ENCODE peak calls at places on chromosomes 12 and 14, in five cellular contexts. X, O, G, T and F are unnamed samples. For H3K4me1, the result is how much of the 10 kb centered on the place peaks cover.

GRCh38 chr14:57362356-57362755 is 28.0 kb upstream of the NAA30 start:
- DNase-seq in G (no peak), T (peak), O (no peak), X (peak), F (no peak)

GRCh38 chr12:97713972-97714588 is 251.5 kb downstream of the RMST start:
- DNase-seq in T (no peak), X (no peak), G (no peak), O (no peak), F (no peak)

GRCh38 chr12:12705833-12706520 is 10.0 kb upstream of the GPR19 start:
- DNase-seq in T (no peak), G (no peak), O (no peak), X (no peak), F (no peak)

GRCh38 chr14:34711169-34711568 is 3.2 kb downstream of the CFL2 start:
- DNase-seq in T (peak), O (peak), G (peak), X (no peak), F (no peak)

GRCh38 chr14:73286598-73286997 is 49.3 kb downstream of the PAPLN start:
- DNase-seq in O (no peak), X (no peak), T (no peak), G (no peak), F (no peak)

GRCh38 chr14:49497725-49498348 is 88.3 kb downstream of the RPS29 start:
- DNase-seq in G (peak), T (peak), X (peak), O (peak), F (no peak)

GRCh38 chr14:91154851-91155625 is 41.2 kb downstream of the DGLUCY start:
- DNase-seq in G (peak), T (peak), X (no peak), O (peak), F (no peak)

GRCh38 chr12:131112690-131113290 is 159.1 kb downstream of the ADGRD1 start:
- DNase-seq in X (no peak), G (no peak), T (no peak), O (no peak), F (no peak)

GRCh38 chr12:31832740-31833540 is 104.1 kb upstream of the AMN1 start:
- DNase-seq in O (no peak), X (no peak), T (no peak), G (no peak), F (no peak)

GRCh38 chr12:131726-132465 is 65.3 kb downstream of the IQSEC3 start:
- DNase-seq in T (peak), G (peak), O (no peak), X (peak), F (no peak)

GRCh38 chr12:75087656-75088055 is 122.0 kb downstream of the KCNC2 start:
- DNase-seq in G (peak), X (no peak), O (no peak), T (no peak), F (no peak)

GRCh38 chr12:96172981-96173380 is 21.2 kb upstream of the ELK3 start:
- DNase-seq in X (no peak), T (no peak), O (no peak), G (no peak), F (no peak)

GRCh38 chr14:36222337-36222736 is 45.8 kb upstream of the PTCSC3 start:
- DNase-seq in G (no peak), X (no peak), O (no peak), T (no peak), F (no peak)

GRCh38 chr14:36223558-36223957 is 47.0 kb upstream of the PTCSC3 start:
- DNase-seq in G (no peak), O (no peak), T (no peak), X (no peak), F (no peak)

GRCh38 chr14:36221097-36221496 is 44.6 kb upstream of the PTCSC3 start:
- DNase-seq in T (no peak), O (no peak), X (no peak), G (no peak), F (no peak)

GRCh38 chr14:36224176-36224575 is 47.7 kb upstream of the PTCSC3 start:
- DNase-seq in O (no peak), G (no peak), T (no peak), X (no peak), F (no peak)

DNA sequence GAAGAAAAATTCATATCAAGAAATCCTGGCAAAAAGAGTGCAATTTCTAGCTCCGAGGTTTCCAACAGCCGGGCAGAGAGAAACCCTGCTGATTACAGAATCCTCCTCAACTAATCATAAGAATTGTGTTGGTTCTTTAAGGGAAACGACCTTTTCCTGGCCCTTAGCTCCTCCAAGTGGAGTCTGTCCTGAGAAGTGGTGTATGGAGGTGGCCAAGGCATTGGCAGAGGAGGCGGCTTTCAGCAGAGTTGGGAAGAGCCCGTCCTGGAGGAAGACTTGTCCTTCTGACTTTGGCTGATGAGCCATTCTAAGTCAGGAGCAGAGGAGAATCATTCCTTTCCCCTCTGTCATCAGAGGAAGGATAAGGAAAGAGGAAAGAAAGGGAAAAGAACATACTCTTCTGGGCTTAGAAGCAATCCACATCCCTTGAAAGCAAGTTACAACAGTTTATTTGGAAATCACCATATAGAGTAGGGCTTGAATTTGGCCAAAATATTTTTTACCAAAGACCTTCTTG is 46.5 kb upstream of the PTCSC3 start:
- DNase-seq in O (no peak), G (no peak), X (no peak), T (no peak), F (no peak)
- TF ChIP-seq CTCF in O (no peak), G (no peak), X (no peak), T (no peak), F (no peak)

GRCh38 chr14:59355101-59355500 is 110.1 kb downstream of the GPR135 start:
- DNase-seq in G (no peak), T (no peak), X (peak), O (no peak), F (no peak)

GRCh38 chr14:59356298-59356697 is 108.9 kb downstream of the GPR135 start:
- DNase-seq in T (no peak), O (no peak), G (no peak), X (no peak), F (no peak)

GRCh38 chr14:59349154-59349772 is 115.9 kb downstream of the GPR135 start:
- DNase-seq in T (no peak), X (no peak), G (no peak), O (no peak), F (no peak)

GRCh38 chr14:59354666-59355065 is 110.5 kb downstream of the GPR135 start:
- DNase-seq in O (no peak), G (no peak), T (peak), X (peak), F (no peak)

DNA sequence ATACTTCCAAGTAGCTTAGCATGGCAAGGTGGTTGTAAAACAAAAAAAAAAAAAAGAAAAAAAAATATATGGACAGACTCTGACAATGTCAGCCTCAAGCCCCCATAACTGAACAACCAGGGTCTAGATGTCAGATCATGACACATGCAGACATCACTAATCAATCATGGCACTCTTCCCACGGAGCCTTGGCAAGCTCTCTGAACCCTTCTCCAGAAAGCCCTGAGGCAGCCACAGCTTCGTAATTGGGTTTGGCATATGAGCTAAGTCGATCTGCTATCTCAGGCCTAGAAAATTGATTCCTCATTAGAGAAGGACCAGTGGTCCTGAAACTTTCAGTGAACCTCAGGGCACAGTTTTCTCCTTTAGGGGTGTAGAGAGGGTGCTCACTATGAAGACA is 112.2 kb downstream of the GPR135 start:
- DNase-seq in X (no peak), T (no peak), O (no peak), G (no peak), F (no peak)
- H3K27ac ChIP-seq in X (no peak), T (no peak), O (no peak), G (no peak), F (peak)

GRCh38 chr12:55718650-55719275 is 1.4 kb upstream of the RDH5 start:
- DNase-seq in O (no peak), X (no peak), G (no peak), T (peak), F (no peak)

GRCh38 chr12:55717397-55718007 is 1.7 kb downstream of the BLOC1S1 start:
- DNase-seq in T (no peak), X (no peak), O (no peak), G (no peak), F (no peak)

GRCh38 chr12:55719371-55719770 is 822 bp upstream of the RDH5 start:
- DNase-seq in O (no peak), G (no peak), X (no peak), T (no peak), F (no peak)

GRCh38 chr12:55716582-55717396 is 943 bp downstream of the BLOC1S1 start:
- DNase-seq in O (no peak), G (no peak), X (no peak), T (no peak), F (no peak)

GRCh38 chr12:55718020-55718419 is 2.2 kb upstream of the RDH5 start:
- DNase-seq in X (no peak), G (no peak), T (peak), O (no peak), F (no peak)
- H3K4me1 ChIP-seq in X (under half), G (half or more), T (under half), O (half or more), F (half or more)

GRCh38 chr12:57270966-57271470 is 20.0 kb upstream of the STAC3 start:
- DNase-seq in O (no peak), G (peak), X (no peak), T (no peak), F (no peak)
- TF ChIP-seq CTCF in O (no peak), G (no peak), X (no peak), T (no peak), F (no peak)

GRCh38 chr12:62865860-62866407 is 69.0 kb downstream of the PPM1H start:
- DNase-seq in O (no peak), G (peak), X (no peak), T (no peak), F (no peak)
- H3K27ac ChIP-seq in O (peak), G (peak), X (peak), T (no peak), F (peak)

GRCh38 chr14:102015771-102016170 is 51.4 kb downstream of the DYNC1H1 start:
- DNase-seq in O (no peak), T (no peak), X (no peak), G (no peak), F (no peak)

GRCh38 chr14:102019141-102019540 is 54.8 kb downstream of the DYNC1H1 start:
- DNase-seq in X (no peak), G (no peak), T (no peak), O (no peak), F (no peak)

GRCh38 chr14:102015045-102015685 is 50.8 kb downstream of the DYNC1H1 start:
- DNase-seq in O (no peak), T (no peak), X (no peak), G (no peak), F (no peak)

GRCh38 chr14:102018251-102018650 is 53.9 kb downstream of the DYNC1H1 start:
- DNase-seq in G (no peak), X (no peak), O (no peak), T (no peak), F (no peak)

DNA sequence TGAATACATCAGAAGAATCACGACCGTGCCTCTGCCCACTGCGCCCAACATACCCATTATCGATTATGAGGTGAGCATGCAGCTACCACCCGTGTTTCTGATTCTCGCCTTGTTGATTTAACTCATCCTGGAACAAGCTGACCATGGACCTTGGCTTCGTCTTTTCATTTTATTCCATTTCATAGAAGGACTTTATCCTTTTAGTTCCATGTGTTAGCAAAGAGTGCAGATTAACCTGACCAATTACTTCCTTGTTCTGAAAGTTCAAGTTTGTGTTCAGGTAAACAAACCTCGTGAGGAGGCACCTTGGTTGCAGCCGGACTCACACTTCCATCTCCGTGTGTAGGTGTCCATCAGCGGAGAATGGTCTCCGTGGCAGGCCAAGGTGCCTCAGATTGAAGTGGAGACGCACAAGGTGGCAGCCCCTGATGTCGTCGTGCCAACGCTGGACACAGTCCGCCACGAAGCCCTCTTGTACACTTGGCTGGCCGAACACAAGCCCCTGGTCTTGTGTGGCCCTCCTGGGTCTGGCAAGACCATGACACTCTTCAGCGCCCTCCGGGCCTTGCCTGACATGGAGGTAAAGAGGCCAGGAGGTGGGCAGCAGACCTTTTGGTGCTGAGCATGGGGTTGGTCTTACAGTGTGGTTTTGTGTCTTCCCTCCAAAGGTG is 52.2 kb downstream of the DYNC1H1 start:
- DNase-seq in G (no peak), T (no peak), O (no peak), X (no peak), F (no peak)
- H3K4me1 ChIP-seq in G (under half), T (under half), O (under half), X (under half), F (under half)

GRCh38 chr12:112419269-112420133 is 754 bp downstream of the PTPN11 start:
- DNase-seq in G (peak), X (peak), T (peak), O (peak), F (peak)
- TF ChIP-seq CTCF in G (peak), X (peak), T (no peak), O (no peak), F (no peak)

DNA sequence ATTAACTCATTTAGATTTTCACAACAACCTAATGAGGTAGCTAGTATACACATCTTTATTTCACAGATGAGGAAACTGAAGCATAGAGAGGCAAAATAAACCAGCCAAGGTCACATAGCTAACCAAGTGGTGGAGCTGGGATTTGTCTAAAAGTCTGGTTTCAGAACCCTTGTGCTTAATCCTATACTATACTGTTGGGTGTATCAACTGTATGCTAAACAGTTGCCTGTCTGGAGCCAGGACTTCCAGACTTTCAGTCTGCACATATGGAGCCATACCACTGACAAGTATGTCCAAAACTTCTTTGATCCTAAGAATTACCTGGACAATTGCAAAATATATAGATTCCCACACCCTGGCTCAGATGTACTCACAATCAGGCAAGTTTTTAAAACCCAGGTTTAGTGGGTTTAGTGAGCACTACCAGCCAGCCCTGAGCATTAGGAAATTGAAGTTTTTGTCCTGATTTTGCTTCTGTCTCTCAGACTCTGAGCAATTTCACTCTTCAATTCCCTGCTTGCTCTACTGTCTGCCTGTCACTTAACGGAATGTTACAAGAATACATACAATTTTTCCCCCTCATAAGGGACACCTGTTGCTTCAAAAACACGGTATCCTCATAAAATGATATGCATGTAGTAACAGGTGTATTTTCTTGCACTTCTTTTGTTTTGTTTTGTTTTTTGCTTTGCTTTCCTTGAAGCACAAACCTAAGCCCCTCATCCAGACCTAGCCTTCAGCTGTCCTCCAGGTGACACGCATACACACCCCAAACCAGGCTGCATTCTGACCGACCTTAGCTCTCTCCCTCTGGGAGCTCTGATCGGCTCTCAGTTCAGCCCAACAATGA is 9.6 kb upstream of the SALL2 start:
- DNase-seq in O (no peak), T (no peak), X (no peak), G (no peak), F (no peak)
- H3K27ac ChIP-seq in O (no peak), T (peak), X (no peak), G (no peak), F (no peak)

GRCh38 chr14:103332143-103332919 is 1.7 kb upstream of the EIF5 start:
- DNase-seq in G (peak), O (no peak), T (no peak), X (peak), F (no peak)

GRCh38 chr14:103334644-103335603 is 887 bp downstream of the EIF5 start:
- DNase-seq in G (peak), T (peak), X (peak), O (peak), F (peak)

GRCh38 chr14:103336191-103336590 is 2.2 kb downstream of the EIF5 start:
- DNase-seq in X (no peak), O (no peak), G (no peak), T (no peak), F (no peak)

GRCh38 chr14:103330536-103330935 is 3.5 kb upstream of the EIF5 start:
- DNase-seq in T (no peak), O (no peak), G (no peak), X (no peak), F (no peak)

DNA sequence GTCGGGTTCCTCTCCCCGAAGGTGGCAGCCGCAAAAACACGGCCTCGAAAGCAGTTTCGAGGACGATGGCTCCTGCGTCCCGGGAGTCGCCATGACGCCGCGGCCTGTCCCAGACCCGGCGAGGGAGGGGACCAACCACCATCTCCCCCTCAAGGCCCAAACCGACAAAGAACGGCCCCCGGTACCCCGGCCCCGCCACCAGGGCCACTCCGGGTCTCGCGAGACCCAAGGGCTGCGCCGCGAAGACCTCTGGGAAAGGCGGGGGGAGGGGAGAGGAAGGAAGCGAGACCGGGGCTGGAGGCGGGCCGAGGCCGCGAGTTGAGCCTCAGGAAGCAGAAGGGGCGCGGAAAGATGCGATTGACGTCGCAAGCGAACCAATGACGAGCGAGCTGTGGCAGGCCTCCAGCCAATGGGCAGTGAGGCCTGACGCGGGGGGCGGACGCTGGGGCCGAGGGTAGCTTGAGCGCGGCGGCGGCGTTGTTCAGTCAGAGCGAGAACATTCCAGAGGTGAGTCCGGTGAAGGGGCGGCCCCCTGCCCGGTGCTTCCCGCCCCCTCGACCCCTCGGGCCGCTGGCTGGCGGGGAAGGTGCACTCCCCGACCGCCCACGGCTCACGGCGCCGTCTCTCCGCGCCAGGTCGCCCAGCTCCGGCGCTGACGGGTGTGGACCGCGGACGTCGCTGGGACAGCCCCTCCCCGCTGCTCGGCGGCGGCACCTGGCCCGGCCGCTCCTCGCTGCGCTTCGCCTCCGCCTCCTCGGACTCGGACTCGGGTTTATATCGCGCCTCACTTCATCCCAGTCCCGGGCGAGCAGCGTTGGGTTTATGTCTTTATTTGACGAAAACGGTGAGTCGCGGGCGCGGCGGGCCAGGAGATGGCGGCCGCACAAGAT is at the start of gene EIF5:
- DNase-seq in X (peak), G (peak), O (peak), T (peak), F (peak)
- H3K4me1 ChIP-seq in X (under half), G (under half), O (under half), T (under half), F (half or more)

GRCh38 chr14:81211844-81212243 is 8.9 kb downstream of the GTF2A1 start:
- DNase-seq in T (peak), O (peak), X (no peak), G (peak), F (peak)
- TF ChIP-seq CTCF in T (peak), O (peak), X (peak), G (peak), F (peak)